ENCODE peak calls at places on chromosomes 6 and 20, in five cellular contexts. E is GM06990, C is hepatocyte, P is DMS153, B is COR-L47. Y is an unnamed sample.

GRCh38 chr20:61061981-61062380 is 190.1 kb upstream of the CDH4 start:
- DNase-seq in E (no peak), C (no peak), P (no peak), B (no peak), Y (no peak)

GRCh38 chr20:8404912-8405635 is 273.0 kb downstream of the PLCB1 start:
- DNase-seq in E (no peak), C (no peak), P (no peak), B (no peak), Y (no peak)

GRCh38 chr6:170088349-170088951 is 202.4 kb downstream of the DLL1 start:
- DNase-seq in E (peak), C (no peak), P (no peak), B (no peak), Y (no peak)

GRCh38 chr6:43890197-43891062 is 120.4 kb downstream of the VEGFA start:
- DNase-seq in E (no peak), C (no peak), P (no peak), B (no peak), Y (no peak)

GRCh38 chr6:39111280-39111679 is 3.7 kb downstream of the SAYSD1 start:
- DNase-seq in E (no peak), C (no peak), P (no peak), B (no peak), Y (no peak)

GRCh38 chr20:1489328-1489727 is 1.9 kb downstream of the SIRPB2 start:
- DNase-seq in E (no peak), C (no peak), P (no peak), B (no peak), Y (no peak)

GRCh38 chr6:44107017-44107416 is 20.2 kb downstream of the MRPL14 start:
- DNase-seq in E (no peak), C (no peak), P (no peak), B (no peak), Y (no peak)

GRCh38 chr6:104955927-104956662 is 812 bp upstream of the LIN28B start:
- DNase-seq in E (no peak), C (peak), P (no peak), B (no peak), Y (no peak)

GRCh38 chr6:18386302-18386976 is 711 bp upstream of the RNF144B start:
- DNase-seq in E (no peak), C (no peak), P (no peak), B (no peak), Y (peak)

GRCh38 chr20:49446808-49447207 is 35.7 kb downstream of the KCNB1 start:
- DNase-seq in E (no peak), C (peak), P (no peak), B (no peak), Y (no peak)

GRCh38 chr6:143160439-143161220 is 99.9 kb downstream of the AIG1 start:
- DNase-seq in E (no peak), C (no peak), P (no peak), B (no peak), Y (no peak)

GRCh38 chr20:46199198-46199597 is 81.1 kb downstream of the CD40 start:
- DNase-seq in E (no peak), C (no peak), P (no peak), B (no peak), Y (no peak)

GRCh38 chr6:99606670-99607415 is at the start of gene PRDM13:
- DNase-seq in E (no peak), C (no peak), P (no peak), B (no peak), Y (no peak)

GRCh38 chr6:115983998-115984397 is 76.7 kb downstream of the FRK start:
- DNase-seq in E (no peak), C (no peak), P (no peak), B (no peak), Y (no peak)

GRCh38 chr20:21189761-21190523 is 64.1 kb downstream of the KIZ start:
- DNase-seq in E (no peak), C (no peak), P (peak), B (peak), Y (no peak)

GRCh38 chr6:151475653-151476523 is 17.9 kb upstream of the CCDC170 start:
- DNase-seq in E (no peak), C (peak), P (no peak), B (no peak), Y (peak)

GRCh38 chr6:129605962-129606361 is 104.0 kb downstream of the ARHGAP18 start:
- DNase-seq in E (no peak), C (no peak), P (no peak), B (no peak), Y (no peak)

GRCh38 chr6:7762758-7763157 is 36.9 kb downstream of the BMP6 start:
- DNase-seq in E (no peak), C (no peak), P (no peak), B (no peak), Y (no peak)

GRCh38 chr6:29589423-29590048 is 4.6 kb downstream of the OR2H2 start:
- DNase-seq in E (no peak), C (peak), P (no peak), B (no peak), Y (peak)

GRCh38 chr20:40633123-40633850 is 55.7 kb downstream of the MAFB start:
- DNase-seq in E (no peak), C (no peak), P (no peak), B (peak), Y (no peak)

GRCh38 chr6:34859951-34860350 is 27.9 kb downstream of the TAF11 start:
- DNase-seq in E (no peak), C (no peak), P (no peak), B (no peak), Y (no peak)

GRCh38 chr20:35991142-35991771 is 22.9 kb downstream of the CNBD2 start:
- DNase-seq in E (no peak), C (peak), P (no peak), B (peak), Y (peak)

GRCh38 chr20:622161-622560 is 12.1 kb upstream of the TCF15 start:
- DNase-seq in E (no peak), C (no peak), P (no peak), B (no peak), Y (no peak)

GRCh38 chr6:34455831-34456230 is 10.0 kb upstream of the PACSIN1 start:
- DNase-seq in E (no peak), C (no peak), P (no peak), B (no peak), Y (no peak)

GRCh38 chr6:146598785-146599405 is at the start of gene ADGB:
- DNase-seq in E (peak), C (peak), P (no peak), B (peak), Y (peak)

GRCh38 chr20:23226612-23227265 is 123.9 kb upstream of the NXT1 start:
- DNase-seq in E (no peak), C (no peak), P (no peak), B (no peak), Y (no peak)

GRCh38 chr20:48238326-48238725 is 453.0 kb upstream of the SULF2 start:
- DNase-seq in E (no peak), C (no peak), P (no peak), B (no peak), Y (peak)

GRCh38 chr20:25407311-25408169 is at the start of gene GINS1:
- DNase-seq in E (peak), C (peak), P (peak), B (peak), Y (peak)

GRCh38 chr6:107185570-107185969 is 70.3 kb upstream of the BEND3 start:
- DNase-seq in E (no peak), C (peak), P (peak), B (no peak), Y (peak)